ENCODE peak calls at places on chromosomes 7 and 10, in five cellular contexts. P, M, W, X and S are unnamed samples.

GRCh38 chr7:44449531-44449930 is 40.9 kb downstream of the NUDCD3 start:
- DNase-seq in P (no peak), M (peak; percentile 75), W (no peak), X (no peak), S (no peak)

GRCh38 chr7:45456747-45457146 is 117.4 kb upstream of the ADCY1 start:
- DNase-seq in P (no peak), M (peak; percentile 32), W (no peak), X (no peak), S (no peak)

GRCh38 chr10:10489086-10489485 is 528.6 kb upstream of the CELF2 start:
- DNase-seq in P (no peak), M (no peak), W (no peak), X (no peak), S (no peak)

GRCh38 chr10:95314519-95314918 is 23.7 kb upstream of the PDLIM1 start:
- DNase-seq in P (no peak), M (no peak), W (no peak), X (no peak), S (no peak)

GRCh38 chr10:75678527-75678926 is 247.1 kb downstream of the LRMDA start:
- DNase-seq in P (no peak), M (no peak), W (no peak), X (no peak), S (no peak)

GRCh38 chr7:19224951-19225350 is 79.7 kb upstream of the FERD3L start:
- DNase-seq in P (no peak), M (no peak), W (no peak), X (no peak), S (no peak)

GRCh38 chr7:122301858-122302745 is 2.4 kb downstream of the FEZF1 start:
- DNase-seq in P (no peak), M (no peak), W (no peak), X (no peak), S (no peak)

GRCh38 chr7:48168159-48168558 is 3.1 kb upstream of the ABCA13 start:
- DNase-seq in P (no peak), M (peak; percentile 73), W (no peak), X (no peak), S (no peak)

GRCh38 chr10:99938563-99938962 is 71.2 kb downstream of the DNMBP start:
- DNase-seq in P (no peak), M (no peak), W (no peak), X (no peak), S (no peak)

GRCh38 chr7:129741743-129742213 is 130.3 kb downstream of the NRF1 start:
- DNase-seq in P (no peak), M (no peak), W (peak; percentile 97), X (no peak), S (no peak)

GRCh38 chr10:79074732-79075131 is 6.0 kb downstream of the ZMIZ1 start:
- DNase-seq in P (no peak), M (no peak), W (no peak), X (no peak), S (no peak)

GRCh38 chr10:108982141-108982540 is 941.2 kb downstream of the XPNPEP1 start:
- DNase-seq in P (no peak), M (no peak), W (no peak), X (no peak), S (no peak)

GRCh38 chr10:128046934-128047251 is 79.3 kb downstream of the MKI67 start:
- DNase-seq in P (no peak), M (no peak), W (no peak), X (no peak), S (no peak)

GRCh38 chr7:28041508-28042314 is 138.9 kb downstream of the JAZF1 start:
- DNase-seq in P (no peak), M (peak; percentile 98), W (no peak), X (no peak), S (no peak)

GRCh38 chr10:86357676-86358075 is 8.9 kb downstream of the GRID1 start:
- DNase-seq in P (no peak), M (no peak), W (no peak), X (no peak), S (no peak)

GRCh38 chr10:107914450-107915276 is 750.2 kb upstream of the SORCS1 start:
- DNase-seq in P (no peak), M (no peak), W (no peak), X (no peak), S (no peak)